ENCODE peak calls at places on chromosomes 11 and 22, in seven cellular contexts. S is OCI-LY7; K is CD8-positive, alpha-beta T cell; O is GM13976; B is HFF-Myc; T is esophagus squamous epithelium; H is fibroblast of pulmonary artery. N is an unnamed sample.

GRCh38 chr11:122733301-122733686 is 77.8 kb downstream of the UBASH3B start:
- DNase-seq in S (no peak), K (no peak), O (no peak), B (no peak), T (no peak), H (peak), N (no peak)

GRCh38 chr11:12508151-12508740 is 130.9 kb downstream of the PARVA start:
- DNase-seq in S (no peak), K (no peak), O (no peak), B (peak), T (no peak), H (peak), N (peak)

GRCh38 chr11:109885006-109885405 is 208.2 kb upstream of the ZC3H12C start:
- DNase-seq in S (no peak), K (no peak), O (no peak), B (no peak), T (no peak), H (no peak), N (no peak)

GRCh38 chr11:68371176-68372041 is 59.0 kb downstream of the LRP5 start:
- DNase-seq in S (peak), K (no peak), O (no peak), B (no peak), T (no peak), H (no peak), N (no peak)

GRCh38 chr11:122157540-122158173 is 41.6 kb upstream of the BLID start:
- DNase-seq in S (no peak), K (no peak), O (no peak), B (no peak), T (no peak), H (no peak), N (no peak)

GRCh38 chr11:45444796-45445195 is 158.7 kb upstream of the SYT13 start:
- DNase-seq in S (no peak), K (no peak), O (no peak), B (no peak), T (no peak), H (no peak), N (no peak)

GRCh38 chr11:83002047-83002446 is 69.7 kb downstream of the RAB30 start:
- DNase-seq in S (no peak), K (peak), O (no peak), B (no peak), T (no peak), H (peak), N (no peak)

GRCh38 chr11:66850588-66851250 is 6.1 kb upstream of the LRFN4 start:
- DNase-seq in S (no peak), K (no peak), O (no peak), B (no peak), T (no peak), H (no peak), N (no peak)

GRCh38 chr11:8826901-8827560 is 84.0 kb upstream of the AKIP1 start:
- DNase-seq in S (no peak), K (no peak), O (no peak), B (no peak), T (no peak), H (no peak), N (peak)

GRCh38 chr22:38882480-38882879 is 10.5 kb upstream of the CBX6 start:
- DNase-seq in S (no peak), K (no peak), O (no peak), B (no peak), T (no peak), H (peak), N (no peak)

GRCh38 chr11:117589024-117589423 is 208.0 kb downstream of the DSCAML1 start:
- DNase-seq in S (no peak), K (no peak), O (no peak), B (no peak), T (no peak), H (no peak), N (no peak)

GRCh38 chr11:8267280-8267679 is 3.6 kb upstream of the LMO1 start:
- DNase-seq in S (no peak), K (no peak), O (no peak), B (no peak), T (no peak), H (no peak), N (no peak)

GRCh38 chr11:66891849-66892660 is 35.2 kb downstream of the LRFN4 start:
- DNase-seq in S (no peak), K (no peak), O (peak), B (peak), T (no peak), H (peak), N (no peak)

GRCh38 chr11:125772834-125773505 is 5.7 kb downstream of the PATE2 start:
- DNase-seq in S (no peak), K (no peak), O (no peak), B (no peak), T (no peak), H (peak), N (no peak)

GRCh38 chr11:120294096-120294495 is 31.0 kb upstream of the TLCD5 start:
- DNase-seq in S (no peak), K (no peak), O (no peak), B (no peak), T (no peak), H (no peak), N (no peak)

GRCh38 chr22:26797910-26798309 is 140.5 kb downstream of the MIAT start:
- DNase-seq in S (peak), K (no peak), O (no peak), B (no peak), T (no peak), H (no peak), N (no peak)

GRCh38 chr11:23540101-23540561 is 679.9 kb upstream of the CCDC179 start:
- DNase-seq in S (peak), K (no peak), O (peak), B (peak), T (no peak), H (peak), N (no peak)
- TF ChIP-seq CTCF in S (peak), K (no peak), O (peak), B (peak), T (peak), H (peak), N (peak)

DNA sequence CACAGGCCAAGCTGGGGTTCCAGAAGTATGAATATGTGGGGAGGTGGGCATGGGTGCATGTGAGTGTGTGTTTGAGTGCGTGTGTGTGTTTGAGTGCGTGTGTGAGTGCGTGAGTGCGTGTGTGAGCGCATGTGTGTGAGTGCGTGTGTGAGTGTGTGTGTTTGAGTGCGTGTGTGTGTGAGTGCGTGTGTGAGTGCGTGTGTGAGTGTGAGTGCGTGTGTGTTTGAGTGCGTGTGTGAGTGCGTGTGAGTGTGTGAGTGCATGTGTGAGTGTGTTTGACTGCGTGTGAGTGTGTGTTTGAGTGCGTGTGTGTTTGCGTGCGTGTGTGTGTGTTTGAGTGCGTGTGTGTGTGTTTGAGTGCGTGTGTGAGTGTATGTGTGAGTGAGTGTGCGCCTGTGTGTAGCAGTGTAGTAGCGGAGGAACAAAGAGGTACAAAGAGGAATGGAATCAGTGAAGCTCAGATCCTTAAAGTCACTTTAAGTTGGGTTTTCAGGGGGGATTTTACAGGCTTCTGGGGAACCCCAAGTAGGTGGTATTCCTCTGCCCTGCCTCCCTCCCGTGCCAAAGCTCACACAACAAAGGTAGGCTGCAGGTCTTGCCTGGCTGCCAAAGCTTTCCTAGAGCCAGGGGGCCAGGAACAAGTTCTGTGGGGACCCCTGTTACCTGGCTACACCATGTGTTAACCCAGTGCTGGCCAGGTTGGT is 137.1 kb downstream of the KIRREL3 start:
- DNase-seq in S (no peak), K (no peak), O (no peak), B (no peak), T (no peak), H (no peak), N (peak)
- TF ChIP-seq CTCF in S (no peak), K (no peak), O (no peak), B (no peak), T (no peak), H (no peak), N (no peak)

GRCh38 chr22:17638432-17639237 is at the start of gene BCL2L13:
- DNase-seq in S (peak), K (peak), O (peak), B (peak), T (peak), H (peak), N (peak)

GRCh38 chr22:17633998-17634323 is 4.6 kb upstream of the BCL2L13 start:
- DNase-seq in S (no peak), K (no peak), O (no peak), B (no peak), T (no peak), H (no peak), N (no peak)

GRCh38 chr22:17637490-17638181 is 921 bp upstream of the BCL2L13 start:
- DNase-seq in S (no peak), K (no peak), O (no peak), B (no peak), T (no peak), H (no peak), N (no peak)

GRCh38 chr22:17634696-17635095 is 3.9 kb upstream of the BCL2L13 start:
- DNase-seq in S (no peak), K (no peak), O (no peak), B (no peak), T (no peak), H (peak), N (no peak)

GRCh38 chr22:17638182-17638431 is 450 bp upstream of the BCL2L13 start:
- DNase-seq in S (peak), K (no peak), O (peak), B (peak), T (no peak), H (no peak), N (no peak)
- TF ChIP-seq CTCF in S (no peak), K (no peak), O (no peak), B (no peak), T (no peak), H (peak), N (no peak)

DNA sequence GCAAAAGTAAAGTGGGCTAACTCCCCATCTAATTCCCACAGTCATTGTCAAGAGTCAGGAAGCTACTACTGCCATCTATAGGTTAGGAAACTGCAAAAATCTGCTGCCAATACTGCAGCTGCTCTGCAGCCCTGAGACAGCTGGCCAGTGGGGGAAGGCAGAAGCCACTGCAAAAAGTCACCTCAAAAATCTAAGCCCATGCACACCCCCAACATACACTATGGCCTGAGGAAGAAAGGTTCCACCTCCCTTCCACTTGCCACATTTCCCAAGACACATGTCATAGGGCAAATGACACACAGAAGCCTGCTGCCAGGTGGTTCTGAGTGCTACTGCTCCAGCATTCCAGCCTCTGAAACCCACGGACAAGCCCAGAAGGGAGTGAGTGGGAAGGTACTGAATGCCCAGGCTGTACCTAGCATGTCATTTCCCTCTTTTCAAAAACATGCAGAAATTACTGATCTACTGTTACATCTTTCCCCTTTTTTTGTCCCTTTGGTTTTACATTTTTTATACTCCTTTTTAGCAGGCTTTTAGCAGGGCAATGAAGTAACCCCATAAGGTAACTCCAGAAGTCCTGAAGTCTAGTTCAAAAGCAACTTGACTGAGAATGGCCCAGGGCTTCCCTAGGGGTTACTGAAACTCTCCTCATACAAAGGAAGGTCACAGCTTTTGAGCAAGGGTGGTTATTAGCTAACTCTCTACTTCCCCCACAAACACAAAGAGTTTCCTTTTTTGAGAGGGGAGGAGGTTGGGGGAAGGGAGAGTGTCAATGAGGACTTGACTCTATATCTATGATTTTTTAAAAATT is 36.8 kb downstream of the DGCR2 start:
- DNase-seq in S (peak), K (no peak), O (peak), B (no peak), T (no peak), H (peak), N (no peak)
- TF ChIP-seq CTCF in S (peak), K (no peak), O (peak), B (peak), T (no peak), H (peak), N (peak)

DNA sequence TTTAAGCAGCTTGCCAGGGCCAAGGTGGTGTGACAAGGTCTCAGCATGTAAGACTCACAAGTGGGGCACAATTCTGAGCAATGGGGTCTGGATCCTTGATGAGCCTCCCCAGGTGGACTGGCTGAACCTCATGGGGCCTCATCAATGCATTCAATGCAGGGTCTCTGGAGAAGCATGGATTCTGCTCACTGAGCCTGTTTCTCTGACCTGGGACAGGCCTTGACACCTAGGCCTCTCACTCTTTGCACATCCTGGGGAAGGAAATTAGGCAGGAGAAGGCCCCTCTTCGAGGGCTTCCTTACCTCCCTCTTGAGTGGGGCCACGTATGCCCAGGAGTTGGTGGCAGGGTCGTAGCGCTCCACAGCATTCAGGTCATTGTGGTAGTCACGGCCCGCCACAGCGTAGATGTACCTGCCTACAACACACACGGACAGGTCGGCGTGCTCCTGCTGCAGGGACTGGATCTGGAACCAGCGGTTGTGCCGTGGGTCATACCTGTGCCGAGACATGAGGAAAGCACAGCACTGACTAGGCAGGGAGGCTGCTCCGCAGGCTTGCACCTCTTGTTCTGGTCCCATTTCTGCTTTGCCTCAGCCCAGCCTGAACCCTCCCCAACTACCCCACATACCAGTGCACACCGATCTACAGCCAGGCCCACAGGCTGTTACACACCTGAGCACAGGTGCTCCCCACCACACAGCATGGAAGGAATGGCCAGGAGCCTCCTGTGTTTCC is 20.0 kb upstream of the SCARF2 start:
- DNase-seq in S (no peak), K (no peak), O (no peak), B (no peak), T (no peak), H (no peak), N (no peak)
- TF ChIP-seq CTCF in S (no peak), K (no peak), O (no peak), B (no peak), T (no peak), H (no peak), N (no peak)